ENCODE peak calls at places on chromosomes 7 and 10, in five cellular contexts. J is heart left ventricle, T is right lobe of liver, X is mesenchymal stem cell, S is tibial artery. L is an unnamed sample.

GRCh38 chr10:93315261-93315660 is 166.9 kb downstream of the MYOF start:
- DNase-seq in J (no peak), S (no peak), T (no peak), X (no peak), L (no peak)

GRCh38 chr7:115124409-115124939 is 202.6 kb downstream of the MDFIC start:
- DNase-seq in J (peak; percentile 26), X (peak; percentile 10), T (no peak), S (no peak), L (no peak)

GRCh38 chr7:44382459-44383300 is 57.3 kb upstream of the CAMK2B start:
- DNase-seq in S (peak; percentile 63), J (no peak), T (no peak), X (peak; percentile 66), L (no peak)

GRCh38 chr10:108735380-108735779 is 1187.9 kb downstream of the XPNPEP1 start:
- DNase-seq in J (no peak), S (no peak), T (no peak), X (peak; percentile 72), L (peak; percentile 80)

GRCh38 chr10:133475821-133476640 is 22.3 kb downstream of the SCART1 start:
- DNase-seq in X (no peak), T (no peak), S (no peak), J (no peak), L (no peak)

GRCh38 chr7:99392659-99393362 is 15.6 kb downstream of the PDAP1 start:
- DNase-seq in T (no peak), S (peak; percentile 88), J (peak; percentile 84), X (peak; percentile 70), L (no peak)

GRCh38 chr10:53690556-53691240 is 918.1 kb upstream of the MBL2 start:
- DNase-seq in T (no peak), J (no peak), S (no peak), X (no peak), L (no peak)

GRCh38 chr7:26620352-26620751 is 244.0 kb downstream of the SKAP2 start:
- DNase-seq in T (no peak), X (peak; percentile 29), J (no peak), S (no peak), L (no peak)

GRCh38 chr10:26486985-26487850 is 49.1 kb downstream of the APBB1IP start:
- DNase-seq in X (peak; percentile 80), S (peak; percentile 68), T (no peak), J (no peak), L (peak; percentile 93)

GRCh38 chr7:73774923-73775322 is 4.9 kb upstream of the CLDN3 start:
- DNase-seq in J (no peak), T (no peak), S (no peak), X (peak; percentile 29), L (no peak)

GRCh38 chr10:132056663-132057062 is 9.1 kb upstream of the JAKMIP3 start:
- DNase-seq in J (no peak), X (no peak), T (no peak), S (no peak), L (no peak)

GRCh38 chr10:109961181-109962001 is 38.1 kb upstream of the XPNPEP1 start:
- DNase-seq in S (no peak), X (peak; percentile 20), T (no peak), J (no peak), L (peak; percentile 69)

GRCh38 chr7:123432601-123433000 is 101.8 kb downstream of the IQUB start:
- DNase-seq in T (no peak), J (no peak), S (no peak), X (no peak), L (peak; percentile 16)

GRCh38 chr7:4024133-4024532 is 658.0 kb upstream of the FOXK1 start:
- DNase-seq in T (no peak), S (no peak), J (no peak), X (no peak), L (no peak)

GRCh38 chr7:92608380-92609322 is 18.5 kb upstream of the FAM133B start:
- DNase-seq in J (no peak), X (no peak), S (no peak), T (peak; percentile 74), L (no peak)

GRCh38 chr7:99344061-99344647 is 18.5 kb downstream of the ARPC1A start:
- DNase-seq in X (no peak), J (no peak), T (no peak), S (no peak), L (no peak)

GRCh38 chr7:409344-410281 is 110.0 kb downstream of the PDGFA start:
- DNase-seq in X (no peak), J (no peak), T (peak; percentile 34), S (peak; percentile 58), L (no peak)

GRCh38 chr10:4243651-4244050 is 458.6 kb upstream of the KLF6 start:
- DNase-seq in T (no peak), J (peak; percentile 38), S (no peak), X (peak; percentile 97), L (peak; percentile 96)

GRCh38 chr7:539731-540411 is 20.2 kb upstream of the PDGFA start:
- DNase-seq in J (no peak), S (no peak), X (peak; percentile 78), T (no peak), L (peak; percentile 94)

GRCh38 chr10:72173267-72173634 is 42.6 kb upstream of the ANAPC16 start:
- DNase-seq in J (no peak), S (no peak), X (peak; percentile 20), T (no peak), L (no peak)

GRCh38 chr7:139431010-139431409 is 52.5 kb downstream of the KLRG2 start:
- DNase-seq in X (no peak), J (no peak), S (no peak), T (no peak), L (peak; percentile 92)

GRCh38 chr10:8326702-8327423 is 272.4 kb downstream of the GATA3 start:
- DNase-seq in T (no peak), S (no peak), J (no peak), X (no peak), L (no peak)

GRCh38 chr7:114799522-114800133 is 122.3 kb upstream of the MDFIC start:
- DNase-seq in X (no peak), J (no peak), T (no peak), S (no peak), L (no peak)

DNA sequence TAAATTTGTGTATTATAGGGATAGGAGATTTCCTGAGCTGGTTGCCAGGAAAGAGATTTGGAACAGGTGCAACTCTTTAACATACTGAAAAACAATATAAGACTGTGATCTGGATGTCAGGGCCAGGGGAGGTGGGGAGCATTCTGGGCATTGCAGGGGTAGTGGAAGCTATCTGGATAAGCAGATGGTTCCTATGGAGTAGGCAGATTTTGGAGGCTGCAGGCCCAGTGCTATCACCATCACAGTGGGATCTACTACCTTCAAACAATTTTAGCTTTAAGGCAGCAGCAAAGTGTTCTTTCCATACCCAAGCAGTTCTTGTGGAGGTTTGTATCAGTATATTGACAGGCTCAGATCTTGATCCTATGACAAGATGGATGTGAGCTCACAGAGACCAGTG is 71.1 kb downstream of the ADAM22 start:
- DNase-seq in J (no peak), X (no peak), S (no peak), T (no peak), L (no peak)
- H3K4me1 ChIP-seq in J (no peaks in the 10 kb centered on the region), X (no peaks in the 10 kb centered on the region), S (no peaks in the 10 kb centered on the region), T (no peaks in the 10 kb centered on the region), L (no peaks in the 10 kb centered on the region)

DNA sequence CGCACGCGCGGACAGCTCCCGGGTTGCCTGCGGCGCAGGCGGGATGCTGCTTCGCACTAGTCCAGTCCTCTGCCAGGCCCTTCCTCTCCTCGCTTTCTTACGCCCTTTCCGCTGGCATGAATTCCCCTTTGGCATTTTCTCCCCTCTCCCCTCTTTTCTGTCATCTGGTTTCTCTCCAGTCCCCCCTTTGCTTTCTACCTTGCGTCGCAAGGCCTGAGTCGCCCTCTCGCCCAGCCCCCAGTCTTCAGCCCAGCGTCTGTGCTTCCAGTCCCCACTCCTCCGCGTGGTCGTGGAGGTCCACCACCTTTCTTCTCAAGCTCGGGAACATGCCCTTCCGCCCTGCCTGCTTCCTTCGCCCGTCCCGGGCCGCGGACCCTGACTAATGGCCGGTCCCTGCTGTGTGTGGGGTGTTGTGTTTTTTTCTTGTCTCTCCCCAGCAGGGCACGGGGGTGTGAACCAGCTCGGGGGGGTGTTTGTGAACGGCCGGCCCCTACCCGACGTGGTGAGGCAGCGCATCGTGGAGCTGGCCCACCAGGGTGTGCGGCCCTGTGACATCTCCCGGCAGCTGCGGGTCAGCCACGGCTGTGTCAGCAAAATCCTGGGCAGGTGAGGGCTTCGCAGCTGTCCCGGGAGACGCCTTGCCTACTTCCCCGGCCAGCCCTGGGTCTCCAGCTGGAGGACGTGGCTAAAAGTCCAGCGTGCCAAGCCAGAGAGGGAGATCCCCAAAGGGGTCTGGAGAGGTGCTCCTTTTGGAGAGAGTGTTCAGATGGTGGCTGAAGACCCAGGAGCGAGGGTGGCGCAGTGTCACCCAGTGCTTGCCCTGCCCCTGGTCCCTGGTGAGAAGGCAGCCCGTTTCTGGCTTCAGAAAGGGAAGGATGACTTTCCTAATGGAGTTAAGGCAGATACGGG is 4.2 kb downstream of the PAX2 start:
- DNase-seq in S (no peak), J (no peak), X (no peak), T (no peak), L (no peak)
- H3K27me3 ChIP-seq in S (peaks cover 15% of the 10 kb centered on the region), J (peaks cover 96% of the 10 kb centered on the region), X (peaks cover 91% of the 10 kb centered on the region), T (peaks cover 36% of the 10 kb centered on the region), L (peaks cover 100% of the 10 kb centered on the region)

GRCh38 chr10:122323941-122324675 is 50.4 kb upstream of the PLEKHA1 start:
- DNase-seq in T (no peak), X (no peak), J (no peak), S (no peak), L (peak; percentile 93)

GRCh38 chr10:122327237-122328206 is 47.0 kb upstream of the PLEKHA1 start:
- DNase-seq in S (no peak), J (no peak), X (no peak), T (no peak), L (no peak)

GRCh38 chr10:122326806-122327205 is 47.7 kb upstream of the PLEKHA1 start:
- DNase-seq in S (no peak), T (no peak), J (no peak), X (no peak), L (no peak)

GRCh38 chr10:122325235-122325634 is 49.3 kb upstream of the PLEKHA1 start:
- DNase-seq in J (no peak), S (no peak), T (no peak), X (no peak), L (no peak)

DNA sequence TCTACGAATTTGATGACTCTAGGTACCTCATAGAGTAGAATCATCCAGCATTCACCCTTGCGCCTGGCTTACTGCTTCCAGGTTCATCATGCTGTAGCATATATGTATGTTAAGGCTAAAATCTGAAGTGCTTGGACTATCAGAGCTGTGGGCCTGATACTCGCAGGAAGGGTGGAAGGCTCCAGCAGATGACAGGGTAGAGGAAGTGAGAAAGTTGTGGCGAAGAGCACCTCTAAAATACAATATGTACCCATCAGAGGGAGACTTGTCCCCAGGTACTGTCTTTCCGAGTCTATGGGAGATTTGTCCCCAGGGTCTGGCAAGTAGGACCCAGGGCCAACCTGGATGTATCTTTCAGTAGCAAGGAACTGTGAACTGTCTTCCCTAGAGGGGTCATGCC is 48.1 kb upstream of the PLEKHA1 start:
- DNase-seq in X (no peak), J (no peak), S (no peak), T (no peak), L (no peak)
- H3K27ac ChIP-seq in X (no peak overlapping the region), J (no peak overlapping the region), S (no peak overlapping the region), T (no peak overlapping the region), L (no peak overlapping the region)

GRCh38 chr10:19466709-19467108 is 349.5 kb upstream of the PLXDC2 start:
- DNase-seq in T (no peak), X (no peak), J (no peak), S (no peak), L (no peak)
- H3K4me1 ChIP-seq in T (no peaks in the 10 kb centered on the region), X (no peaks in the 10 kb centered on the region), J (no peaks in the 10 kb centered on the region), S (peaks cover 3% of the 10 kb centered on the region), L (no peaks in the 10 kb centered on the region)

GRCh38 chr10:123582084-123582989 is 83.8 kb upstream of the GPR26 start:
- DNase-seq in S (peak; percentile 83), J (peak; percentile 58), T (peak; percentile 82), X (peak; percentile 51), L (no peak)
- H3K27me3 ChIP-seq in S (no peaks in the 10 kb centered on the region), J (peaks cover 21% of the 10 kb centered on the region), T (peaks cover 15% of the 10 kb centered on the region), X (peaks cover 48% of the 10 kb centered on the region), L (peaks cover 33% of the 10 kb centered on the region)

GRCh38 chr10:69472142-69472541 is 20.9 kb downstream of the TSPAN15 start:
- DNase-seq in S (no peak), T (no peak), J (no peak), X (no peak), L (no peak)
- H3K27ac ChIP-seq in S (peak overlapping the region; percentile 89), T (no peak overlapping the region), J (no peak overlapping the region), X (no peak overlapping the region), L (no peak overlapping the region)